ENCODE peak calls at places on chromosome 3, in eight cellular contexts. One of them, this sample, is unnamed. For H3K4me1, the result is how much of the 10 kb centered on the place peaks cover.

GRCh38 chr3:78703944-78704343 is 1063.9 kb downstream of the ROBO1 start:
- DNase-seq in CD4-positive, alpha-beta memory T cell: no peak
- DNase-seq in CD8-positive, alpha-beta memory T cell: no peak
- DNase-seq in psoas muscle: no peak
- DNase-seq in CD8-positive, alpha-beta T cell: no peak
- DNase-seq in fibroblast of lung: peak
- DNase-seq in right cardiac atrium: no peak
- DNase-seq in sigmoid colon: no peak
- DNase-seq in this sample: no peak

GRCh38 chr3:38730281-38730680 is 80.8 kb upstream of the SCN5A start:
- DNase-seq in right cardiac atrium: no peak
- DNase-seq in CD8-positive, alpha-beta T cell: no peak
- DNase-seq in CD4-positive, alpha-beta memory T cell: no peak
- DNase-seq in psoas muscle: no peak
- DNase-seq in CD8-positive, alpha-beta memory T cell: no peak
- DNase-seq in fibroblast of lung: peak
- DNase-seq in sigmoid colon: no peak
- DNase-seq in this sample: no peak

GRCh38 chr3:129352650-129353588 is 74.2 kb downstream of the HMCES start:
- DNase-seq in right cardiac atrium: no peak
- DNase-seq in CD8-positive, alpha-beta T cell: no peak
- DNase-seq in CD8-positive, alpha-beta memory T cell: no peak
- DNase-seq in CD4-positive, alpha-beta memory T cell: no peak
- DNase-seq in sigmoid colon: no peak
- DNase-seq in fibroblast of lung: no peak
- DNase-seq in psoas muscle: no peak
- DNase-seq in this sample: no peak

GRCh38 chr3:5165698-5166097 is 21.8 kb upstream of the EDEM1 start:
- DNase-seq in CD8-positive, alpha-beta T cell: no peak
- DNase-seq in CD4-positive, alpha-beta memory T cell: no peak
- DNase-seq in CD8-positive, alpha-beta memory T cell: no peak
- DNase-seq in right cardiac atrium: no peak
- DNase-seq in fibroblast of lung: no peak
- DNase-seq in sigmoid colon: no peak
- DNase-seq in psoas muscle: no peak
- DNase-seq in this sample: no peak

GRCh38 chr3:133038089-133038730 is at the start of gene TMEM108:
- DNase-seq in CD4-positive, alpha-beta memory T cell: no peak
- DNase-seq in sigmoid colon: peak
- DNase-seq in fibroblast of lung: peak
- DNase-seq in psoas muscle: peak
- DNase-seq in CD8-positive, alpha-beta T cell: no peak
- DNase-seq in CD8-positive, alpha-beta memory T cell: no peak
- DNase-seq in right cardiac atrium: peak
- DNase-seq in this sample: peak

GRCh38 chr3:53232641-53233377 is 23.0 kb downstream of the TKT start:
- DNase-seq in CD4-positive, alpha-beta memory T cell: no peak
- DNase-seq in CD8-positive, alpha-beta T cell: no peak
- DNase-seq in psoas muscle: peak
- DNase-seq in fibroblast of lung: peak
- DNase-seq in right cardiac atrium: no peak
- DNase-seq in CD8-positive, alpha-beta memory T cell: peak
- DNase-seq in sigmoid colon: no peak
- DNase-seq in this sample: no peak

GRCh38 chr3:115713247-115713646 is 89.9 kb downstream of the GAP43 start:
- DNase-seq in sigmoid colon: no peak
- DNase-seq in CD8-positive, alpha-beta T cell: no peak
- DNase-seq in fibroblast of lung: peak
- DNase-seq in right cardiac atrium: peak
- DNase-seq in CD8-positive, alpha-beta memory T cell: no peak
- DNase-seq in psoas muscle: no peak
- DNase-seq in CD4-positive, alpha-beta memory T cell: no peak
- DNase-seq in this sample: no peak

GRCh38 chr3:70811880-70812279 is 499.4 kb upstream of the MDFIC2 start:
- DNase-seq in CD4-positive, alpha-beta memory T cell: no peak
- DNase-seq in sigmoid colon: peak
- DNase-seq in CD8-positive, alpha-beta memory T cell: no peak
- DNase-seq in CD8-positive, alpha-beta T cell: no peak
- DNase-seq in psoas muscle: peak
- DNase-seq in right cardiac atrium: no peak
- DNase-seq in fibroblast of lung: peak
- DNase-seq in this sample: no peak

GRCh38 chr3:197510642-197511018 is 45.1 kb downstream of the BDH1 start:
- DNase-seq in sigmoid colon: no peak
- DNase-seq in CD8-positive, alpha-beta memory T cell: no peak
- DNase-seq in fibroblast of lung: no peak
- DNase-seq in right cardiac atrium: no peak
- DNase-seq in CD8-positive, alpha-beta T cell: no peak
- DNase-seq in psoas muscle: no peak
- DNase-seq in CD4-positive, alpha-beta memory T cell: no peak
- DNase-seq in this sample: peak

GRCh38 chr3:81863714-81864113 is 102.3 kb upstream of the GBE1 start:
- DNase-seq in sigmoid colon: no peak
- DNase-seq in CD8-positive, alpha-beta memory T cell: no peak
- DNase-seq in CD4-positive, alpha-beta memory T cell: no peak
- DNase-seq in CD8-positive, alpha-beta T cell: no peak
- DNase-seq in fibroblast of lung: no peak
- DNase-seq in psoas muscle: no peak
- DNase-seq in right cardiac atrium: no peak
- DNase-seq in this sample: no peak

GRCh38 chr3:70531063-70531657 is 218.7 kb upstream of the MDFIC2 start:
- DNase-seq in CD4-positive, alpha-beta memory T cell: peak
- DNase-seq in sigmoid colon: no peak
- DNase-seq in CD8-positive, alpha-beta T cell: no peak
- DNase-seq in CD8-positive, alpha-beta memory T cell: no peak
- DNase-seq in fibroblast of lung: peak
- DNase-seq in psoas muscle: no peak
- DNase-seq in right cardiac atrium: no peak
- DNase-seq in this sample: no peak

DNA sequence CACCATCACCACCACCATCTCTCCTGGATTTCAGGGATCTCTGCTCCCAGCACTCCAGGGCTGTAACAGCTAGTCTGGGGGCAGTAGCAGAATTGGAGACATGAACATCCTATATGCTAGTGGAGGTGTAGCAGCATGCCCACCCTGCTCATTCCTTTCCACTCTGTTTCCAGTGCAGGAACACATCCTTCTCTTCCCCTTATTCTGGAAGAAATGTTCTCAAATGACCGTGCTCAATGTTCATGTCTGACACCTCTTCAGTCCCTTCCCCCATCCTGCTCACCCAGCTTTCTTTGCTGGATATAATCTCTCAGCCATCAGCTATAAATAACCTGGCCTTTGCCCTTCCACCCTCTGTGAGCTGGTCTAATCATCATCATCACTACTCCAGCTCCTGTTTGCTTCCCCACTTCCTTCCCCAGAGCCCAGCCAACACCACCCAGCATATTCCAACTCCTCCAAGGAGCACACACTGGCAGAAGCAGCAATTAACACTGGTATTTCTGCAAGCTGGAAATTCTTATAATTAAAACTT is 31.1 kb downstream of the DCLK3 start:
- DNase-seq in CD8-positive, alpha-beta memory T cell: no peak
- DNase-seq in CD4-positive, alpha-beta memory T cell: no peak
- DNase-seq in right cardiac atrium: no peak
- DNase-seq in CD8-positive, alpha-beta T cell: no peak
- DNase-seq in psoas muscle: no peak
- DNase-seq in sigmoid colon: no peak
- DNase-seq in fibroblast of lung: no peak
- DNase-seq in this sample: no peak
- H3K27ac ChIP-seq in CD8-positive, alpha-beta memory T cell: no peak
- H3K27ac ChIP-seq in CD4-positive, alpha-beta memory T cell: no peak
- H3K27ac ChIP-seq in right cardiac atrium: no peak
- H3K27ac ChIP-seq in CD8-positive, alpha-beta T cell: no peak
- H3K27ac ChIP-seq in psoas muscle: no peak
- H3K27ac ChIP-seq in sigmoid colon: no peak
- H3K27ac ChIP-seq in fibroblast of lung: no peak
- H3K27ac ChIP-seq in this sample: no peak

GRCh38 chr3:13080026-13080425 is 6.8 kb upstream of the IQSEC1 start:
- DNase-seq in CD4-positive, alpha-beta memory T cell: no peak
- DNase-seq in CD8-positive, alpha-beta memory T cell: no peak
- DNase-seq in psoas muscle: no peak
- DNase-seq in CD8-positive, alpha-beta T cell: no peak
- DNase-seq in right cardiac atrium: no peak
- DNase-seq in fibroblast of lung: no peak
- DNase-seq in sigmoid colon: no peak
- DNase-seq in this sample: no peak
- H3K4me1 ChIP-seq in CD4-positive, alpha-beta memory T cell: under half
- H3K4me1 ChIP-seq in CD8-positive, alpha-beta memory T cell: under half
- H3K4me1 ChIP-seq in psoas muscle: under half
- H3K4me1 ChIP-seq in CD8-positive, alpha-beta T cell: under half
- H3K4me1 ChIP-seq in right cardiac atrium: under half
- H3K4me1 ChIP-seq in fibroblast of lung: under half
- H3K4me1 ChIP-seq in sigmoid colon: under half
- H3K4me1 ChIP-seq in this sample: under half

GRCh38 chr3:150409527-150410310 is 1.6 kb downstream of the TSC22D2 start:
- DNase-seq in sigmoid colon: peak
- DNase-seq in fibroblast of lung: peak
- DNase-seq in CD4-positive, alpha-beta memory T cell: peak
- DNase-seq in right cardiac atrium: peak
- DNase-seq in psoas muscle: peak
- DNase-seq in CD8-positive, alpha-beta memory T cell: peak
- DNase-seq in CD8-positive, alpha-beta T cell: peak
- DNase-seq in this sample: peak

GRCh38 chr3:150412599-150413069 is 4.5 kb downstream of the TSC22D2 start:
- DNase-seq in right cardiac atrium: no peak
- DNase-seq in fibroblast of lung: peak
- DNase-seq in CD8-positive, alpha-beta T cell: no peak
- DNase-seq in sigmoid colon: no peak
- DNase-seq in CD4-positive, alpha-beta memory T cell: no peak
- DNase-seq in CD8-positive, alpha-beta memory T cell: no peak
- DNase-seq in psoas muscle: no peak
- DNase-seq in this sample: no peak

GRCh38 chr3:150410311-150411105 is 2.4 kb downstream of the TSC22D2 start:
- DNase-seq in CD8-positive, alpha-beta T cell: no peak
- DNase-seq in fibroblast of lung: peak
- DNase-seq in CD4-positive, alpha-beta memory T cell: peak
- DNase-seq in CD8-positive, alpha-beta memory T cell: peak
- DNase-seq in sigmoid colon: peak
- DNase-seq in psoas muscle: peak
- DNase-seq in right cardiac atrium: peak
- DNase-seq in this sample: peak

GRCh38 chr3:150411971-150412370 is 3.9 kb downstream of the TSC22D2 start:
- DNase-seq in CD8-positive, alpha-beta T cell: no peak
- DNase-seq in right cardiac atrium: no peak
- DNase-seq in CD4-positive, alpha-beta memory T cell: no peak
- DNase-seq in sigmoid colon: no peak
- DNase-seq in psoas muscle: no peak
- DNase-seq in CD8-positive, alpha-beta memory T cell: no peak
- DNase-seq in fibroblast of lung: no peak
- DNase-seq in this sample: no peak

GRCh38 chr3:150411106-150411460 is 3.0 kb downstream of the TSC22D2 start:
- DNase-seq in CD4-positive, alpha-beta memory T cell: no peak
- DNase-seq in CD8-positive, alpha-beta T cell: no peak
- DNase-seq in fibroblast of lung: no peak
- DNase-seq in right cardiac atrium: no peak
- DNase-seq in CD8-positive, alpha-beta memory T cell: no peak
- DNase-seq in sigmoid colon: no peak
- DNase-seq in psoas muscle: no peak
- DNase-seq in this sample: no peak
- H3K27ac ChIP-seq in CD4-positive, alpha-beta memory T cell: peak
- H3K27ac ChIP-seq in CD8-positive, alpha-beta T cell: no peak
- H3K27ac ChIP-seq in fibroblast of lung: peak
- H3K27ac ChIP-seq in right cardiac atrium: peak
- H3K27ac ChIP-seq in CD8-positive, alpha-beta memory T cell: peak
- H3K27ac ChIP-seq in sigmoid colon: peak
- H3K27ac ChIP-seq in psoas muscle: peak
- H3K27ac ChIP-seq in this sample: peak

GRCh38 chr3:13194285-13195209 is 121.3 kb upstream of the IQSEC1 start:
- DNase-seq in psoas muscle: no peak
- DNase-seq in sigmoid colon: peak
- DNase-seq in CD4-positive, alpha-beta memory T cell: no peak
- DNase-seq in CD8-positive, alpha-beta memory T cell: no peak
- DNase-seq in right cardiac atrium: no peak
- DNase-seq in CD8-positive, alpha-beta T cell: no peak
- DNase-seq in fibroblast of lung: no peak
- DNase-seq in this sample: peak

GRCh38 chr3:13191016-13191415 is 117.8 kb upstream of the IQSEC1 start:
- DNase-seq in right cardiac atrium: no peak
- DNase-seq in CD8-positive, alpha-beta memory T cell: no peak
- DNase-seq in psoas muscle: no peak
- DNase-seq in fibroblast of lung: no peak
- DNase-seq in CD4-positive, alpha-beta memory T cell: no peak
- DNase-seq in sigmoid colon: no peak
- DNase-seq in CD8-positive, alpha-beta T cell: no peak
- DNase-seq in this sample: peak

GRCh38 chr3:13195374-13195773 is 122.1 kb upstream of the IQSEC1 start:
- DNase-seq in psoas muscle: no peak
- DNase-seq in right cardiac atrium: no peak
- DNase-seq in CD4-positive, alpha-beta memory T cell: no peak
- DNase-seq in fibroblast of lung: no peak
- DNase-seq in sigmoid colon: no peak
- DNase-seq in CD8-positive, alpha-beta T cell: no peak
- DNase-seq in CD8-positive, alpha-beta memory T cell: no peak
- DNase-seq in this sample: no peak

GRCh38 chr3:13192471-13193213 is 119.4 kb upstream of the IQSEC1 start:
- DNase-seq in right cardiac atrium: no peak
- DNase-seq in sigmoid colon: peak
- DNase-seq in psoas muscle: no peak
- DNase-seq in CD8-positive, alpha-beta memory T cell: no peak
- DNase-seq in CD4-positive, alpha-beta memory T cell: no peak
- DNase-seq in fibroblast of lung: no peak
- DNase-seq in CD8-positive, alpha-beta T cell: no peak
- DNase-seq in this sample: peak

GRCh38 chr3:13193320-13194284 is 120.4 kb upstream of the IQSEC1 start:
- DNase-seq in CD8-positive, alpha-beta memory T cell: no peak
- DNase-seq in sigmoid colon: peak
- DNase-seq in fibroblast of lung: no peak
- DNase-seq in CD4-positive, alpha-beta memory T cell: no peak
- DNase-seq in CD8-positive, alpha-beta T cell: no peak
- DNase-seq in psoas muscle: no peak
- DNase-seq in right cardiac atrium: no peak
- DNase-seq in this sample: peak
- H3K4me1 ChIP-seq in CD8-positive, alpha-beta memory T cell: under half
- H3K4me1 ChIP-seq in sigmoid colon: under half
- H3K4me1 ChIP-seq in fibroblast of lung: under half
- H3K4me1 ChIP-seq in CD4-positive, alpha-beta memory T cell: under half
- H3K4me1 ChIP-seq in CD8-positive, alpha-beta T cell: under half
- H3K4me1 ChIP-seq in psoas muscle: under half
- H3K4me1 ChIP-seq in right cardiac atrium: under half
- H3K4me1 ChIP-seq in this sample: under half

GRCh38 chr3:186963636-186964035 is 33.3 kb downstream of the ST6GAL1 start:
- DNase-seq in psoas muscle: no peak
- DNase-seq in right cardiac atrium: no peak
- DNase-seq in sigmoid colon: no peak
- DNase-seq in CD4-positive, alpha-beta memory T cell: no peak
- DNase-seq in fibroblast of lung: no peak
- DNase-seq in CD8-positive, alpha-beta memory T cell: no peak
- DNase-seq in CD8-positive, alpha-beta T cell: no peak
- DNase-seq in this sample: no peak
- H3K27ac ChIP-seq in psoas muscle: no peak
- H3K27ac ChIP-seq in right cardiac atrium: peak
- H3K27ac ChIP-seq in sigmoid colon: no peak
- H3K27ac ChIP-seq in CD4-positive, alpha-beta memory T cell: no peak
- H3K27ac ChIP-seq in fibroblast of lung: no peak
- H3K27ac ChIP-seq in CD8-positive, alpha-beta memory T cell: no peak
- H3K27ac ChIP-seq in CD8-positive, alpha-beta T cell: no peak
- H3K27ac ChIP-seq in this sample: no peak

GRCh38 chr3:157130138-157130880 is 29.6 kb downstream of the CCNL1 start:
- DNase-seq in sigmoid colon: peak
- DNase-seq in CD8-positive, alpha-beta T cell: peak
- DNase-seq in CD4-positive, alpha-beta memory T cell: peak
- DNase-seq in psoas muscle: peak
- DNase-seq in fibroblast of lung: peak
- DNase-seq in right cardiac atrium: peak
- DNase-seq in CD8-positive, alpha-beta memory T cell: peak
- DNase-seq in this sample: peak
- H3K4me1 ChIP-seq in sigmoid colon: under half
- H3K4me1 ChIP-seq in CD8-positive, alpha-beta T cell: under half
- H3K4me1 ChIP-seq in CD4-positive, alpha-beta memory T cell: half or more
- H3K4me1 ChIP-seq in psoas muscle: under half
- H3K4me1 ChIP-seq in fibroblast of lung: under half
- H3K4me1 ChIP-seq in right cardiac atrium: under half
- H3K4me1 ChIP-seq in CD8-positive, alpha-beta memory T cell: half or more
- H3K4me1 ChIP-seq in this sample: under half